ENCODE peak calls at places on chromosomes 5 and 9, in six cellular contexts. Z is endodermal cell, R is neural progenitor cell, P is A549, G is tibial nerve, W is heart right ventricle. X is an unnamed sample.
A peak's percentile ranks its signal among the peaks of the same experiment; 100 is the strongest.

GRCh38 chr9:5698810-5699556 is 70.1 kb downstream of the RIC1 start:
- DNase-seq in Z (no peak), R (no peak), P (no peak), G (no peak), W (no peak), X (peak; percentile 8)

GRCh38 chr9:129231759-129232158 is 53.7 kb upstream of the IER5L start:
- DNase-seq in Z (no peak), R (no peak), P (no peak), G (no peak), W (no peak), X (no peak)

GRCh38 chr9:136075881-136076678 is 19.0 kb downstream of the NACC2 start:
- DNase-seq in Z (no peak), R (peak; percentile 1), P (no peak), G (no peak), W (no peak), X (no peak)

GRCh38 chr9:104927216-104927911 is 591 bp downstream of the ABCA1 start:
- DNase-seq in Z (peak; percentile 85), R (peak; percentile 68), P (peak; percentile 66), G (no peak), W (no peak), X (no peak)

GRCh38 chr5:42057254-42057690 is 132.2 kb downstream of the FBXO4 start:
- DNase-seq in Z (peak; percentile 89), R (peak; percentile 71), P (peak; percentile 48), G (no peak), W (peak; percentile 8), X (peak; percentile 6)

GRCh38 chr5:137453476-137454080 is 45.5 kb downstream of the SPOCK1 start:
- DNase-seq in Z (peak; percentile 57), R (peak; percentile 88), P (peak; percentile 43), G (no peak), W (peak; percentile 20), X (peak; percentile 70)

GRCh38 chr9:93028448-93029006 is 30.0 kb upstream of the SUSD3 start:
- DNase-seq in Z (no peak), R (no peak), P (no peak), G (no peak), W (no peak), X (no peak)

GRCh38 chr9:35367451-35367850 is 122.5 kb upstream of the RUSC2 start:
- DNase-seq in Z (no peak), R (no peak), P (peak; percentile 5), G (no peak), W (no peak), X (peak; percentile 89)

GRCh38 chr5:134784241-134784920 is 25.8 kb downstream of the DDX46 start:
- DNase-seq in Z (no peak), R (no peak), P (peak; percentile 13), G (no peak), W (no peak), X (no peak)

GRCh38 chr9:90455316-90455715 is 187.3 kb downstream of the DIRAS2 start:
- DNase-seq in Z (no peak), R (no peak), P (no peak), G (no peak), W (no peak), X (no peak)

GRCh38 chr5:77300457-77300856 is 90.0 kb downstream of the PDE8B start:
- DNase-seq in Z (no peak), R (no peak), P (no peak), G (no peak), W (no peak), X (no peak)

GRCh38 chr5:169221519-169221918 is 79.4 kb downstream of the SLIT3 start:
- DNase-seq in Z (no peak), R (no peak), P (no peak), G (no peak), W (no peak), X (no peak)

GRCh38 chr5:148791696-148792095 is 34.7 kb upstream of the ADRB2 start:
- DNase-seq in Z (no peak), R (no peak), P (no peak), G (no peak), W (no peak), X (no peak)

GRCh38 chr9:6024035-6024554 is 8.7 kb upstream of the RANBP6 start:
- DNase-seq in Z (peak; percentile 58), R (peak; percentile 44), P (peak; percentile 35), G (no peak), W (no peak), X (no peak)

GRCh38 chr9:15606667-15607472 is 54.0 kb downstream of the CCDC171 start:
- DNase-seq in Z (no peak), R (peak; percentile 30), P (peak; percentile 34), G (no peak), W (peak; percentile 5), X (peak; percentile 13)

GRCh38 chr5:146369691-146370090 is 31.1 kb downstream of the POU4F3 start:
- DNase-seq in Z (no peak), R (no peak), P (no peak), G (no peak), W (no peak), X (peak; percentile 78)

GRCh38 chr5:80141147-80141671 is 106.1 kb downstream of the THBS4 start:
- DNase-seq in Z (peak; percentile 82), R (peak; percentile 91), P (no peak), G (peak; percentile 76), W (peak; percentile 89), X (no peak)

GRCh38 chr5:9437741-9438240 is 108.1 kb downstream of the SEMA5A start:
- DNase-seq in Z (no peak), R (no peak), P (no peak), G (no peak), W (no peak), X (no peak)

GRCh38 chr5:163658702-163659567 is 153.5 kb downstream of the MAT2B start:
- DNase-seq in Z (no peak), R (no peak), P (no peak), G (no peak), W (no peak), X (no peak)

GRCh38 chr9:127763918-127764384 is 14.5 kb downstream of the SH2D3C start:
- DNase-seq in Z (peak; percentile 86), R (peak; percentile 77), P (peak; percentile 58), G (no peak), W (peak; percentile 85), X (no peak)

GRCh38 chr5:4945296-4945695 is 194.8 kb upstream of the ADAMTS16 start:
- DNase-seq in Z (no peak), R (no peak), P (no peak), G (no peak), W (no peak), X (no peak)

GRCh38 chr5:61576556-61576955 is 244.5 kb downstream of the ZSWIM6 start:
- DNase-seq in Z (no peak), R (no peak), P (no peak), G (no peak), W (no peak), X (no peak)

GRCh38 chr5:136084698-136085097 is 47.9 kb upstream of the SMAD5 start:
- DNase-seq in Z (no peak), R (no peak), P (no peak), G (no peak), W (peak; percentile 65), X (no peak)

GRCh38 chr9:125494555-125494920 is 212.5 kb downstream of the MAPKAP1 start:
- DNase-seq in Z (no peak), R (no peak), P (no peak), G (no peak), W (no peak), X (no peak)

GRCh38 chr5:141636413-141637265 is at the start of the genes HDAC3 and RELL2:
- DNase-seq in Z (peak; percentile 99), R (peak; percentile 95), P (peak; percentile 90), G (peak; percentile 85), W (peak; percentile 93), X (peak; percentile 61)

GRCh38 chr9:134273647-134274046 is 52.6 kb upstream of the RXRA start:
- DNase-seq in Z (no peak), R (no peak), P (no peak), G (no peak), W (no peak), X (no peak)
- H3K4me3 ChIP-seq in Z (no peak overlapping the region), R (no peak overlapping the region), P (no peak overlapping the region), G (no peak overlapping the region), W (no peak overlapping the region), X (no peak overlapping the region)

DNA sequence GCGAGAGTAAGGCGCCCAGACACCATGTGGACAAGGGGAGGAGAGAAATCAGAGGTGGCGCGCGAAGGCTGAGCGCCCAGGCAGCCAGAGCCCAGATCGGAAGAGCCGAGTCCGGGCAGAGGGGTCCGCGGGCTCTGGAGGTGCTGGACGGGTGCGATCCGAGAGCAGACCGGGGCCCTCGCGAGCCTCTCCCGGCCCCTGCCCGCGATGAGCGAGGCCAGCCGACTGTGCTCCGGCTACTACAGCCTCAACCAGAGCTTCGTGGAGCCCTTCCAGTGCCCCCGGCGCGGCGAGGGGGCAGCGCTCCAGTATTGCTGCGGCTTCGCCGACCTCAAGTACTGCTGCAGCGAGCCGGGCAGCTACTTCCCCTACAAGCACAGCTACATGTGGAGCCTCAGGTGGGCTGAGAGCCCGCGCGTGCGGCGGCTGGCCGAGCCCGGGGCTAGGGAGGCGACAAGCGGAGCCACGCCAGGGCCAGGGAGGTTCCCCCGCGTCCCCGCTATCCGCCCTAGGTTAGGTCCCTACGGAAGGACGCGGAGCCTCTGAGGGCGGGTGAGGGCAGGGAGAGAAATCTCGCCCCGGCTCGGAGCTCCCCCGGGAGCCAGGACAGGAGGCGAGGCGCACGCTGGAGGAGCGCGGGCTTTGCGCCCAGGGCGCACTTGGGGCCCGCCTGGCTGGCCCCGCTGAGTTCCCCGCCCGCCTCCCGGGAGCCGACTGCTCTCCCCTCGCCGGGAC is at the start of gene SHISAL2B:
- DNase-seq in Z (peak; percentile 82), R (peak; percentile 78), P (peak; percentile 30), G (no peak), W (no peak), X (no peak)
- H3K4me3 ChIP-seq in Z (peak within 1 kb of the TSS; percentile 95), R (peak within 1 kb of the TSS; percentile 68), P (peak within 1 kb of the TSS; percentile 43), G (no peak within 1 kb of the TSS), W (peak within 1 kb of the TSS; percentile 36), X (peak within 1 kb of the TSS; percentile 38)

GRCh38 chr5:69416180-69416579 is 1.3 kb downstream of the MARVELD2 start:
- DNase-seq in Z (peak; percentile 67), R (peak; percentile 67), P (no peak), G (no peak), W (no peak), X (no peak)

GRCh38 chr5:69418559-69418958 is 3.6 kb downstream of the MARVELD2 start:
- DNase-seq in Z (no peak), R (no peak), P (no peak), G (no peak), W (no peak), X (no peak)

GRCh38 chr5:69414885-69415583 is at the start of gene MARVELD2:
- DNase-seq in Z (peak; percentile 97), R (peak; percentile 90), P (peak; percentile 77), G (peak; percentile 34), W (peak; percentile 49), X (peak; percentile 3)

GRCh38 chr5:69416699-69417098 is 1.8 kb downstream of the MARVELD2 start:
- DNase-seq in Z (no peak), R (no peak), P (no peak), G (no peak), W (no peak), X (no peak)

GRCh38 chr5:69415584-69415958 is 655 bp downstream of the MARVELD2 start:
- DNase-seq in Z (peak; percentile 77), R (peak; percentile 34), P (no peak), G (no peak), W (no peak), X (no peak)
- H3K4me3 ChIP-seq in Z (peak overlapping the region; percentile 81), R (peak overlapping the region; percentile 86), P (peak overlapping the region; percentile 76), G (peak overlapping the region; percentile 30), W (peak overlapping the region; percentile 69), X (peak overlapping the region; percentile 57)

GRCh38 chr5:128649183-128649582 is 111.1 kb upstream of the FBN2 start:
- DNase-seq in Z (no peak), R (no peak), P (no peak), G (no peak), W (no peak), X (no peak)

GRCh38 chr5:128645582-128645981 is 107.5 kb upstream of the FBN2 start:
- DNase-seq in Z (no peak), R (no peak), P (no peak), G (no peak), W (no peak), X (no peak)

GRCh38 chr5:128644863-128645262 is 106.8 kb upstream of the FBN2 start:
- DNase-seq in Z (no peak), R (no peak), P (no peak), G (no peak), W (no peak), X (peak; percentile 22)
- H3K4me3 ChIP-seq in Z (no peak overlapping the region), R (no peak overlapping the region), P (no peak overlapping the region), G (no peak overlapping the region), W (no peak overlapping the region), X (peak overlapping the region; percentile 2)